ENCODE peak calls at places on chromosomes 4 and X, in five cellular contexts. H is K562, P is A549, V is HepG2, J is endothelial cell of umbilical vein. O is an unnamed sample.

GRCh38 chr4:22593933-22594332 is 78.1 kb upstream of the ADGRA3 start:
- DNase-seq in H (no peak), J (no peak), V (no peak), P (no peak), O (no peak)

GRCh38 chr4:47145630-47146029 is 114.3 kb downstream of the GABRB1 start:
- DNase-seq in J (peak; percentile 2), H (no peak), P (no peak), V (peak; percentile 1), O (no peak)

GRCh38 chrX:137425273-137425902 is 140.5 kb upstream of the ZIC3 start:
- DNase-seq in J (no peak), V (no peak), P (no peak), H (no peak), O (no peak)

GRCh38 chr4:183100827-183101226 is 1.8 kb downstream of the WWC2 start:
- DNase-seq in H (no peak), P (peak; percentile 14), J (peak; percentile 27), V (peak; percentile 79), O (no peak)

GRCh38 chrX:30141966-30142365 is 73.4 kb upstream of the MAGEB2 start:
- DNase-seq in H (peak; percentile 33), V (peak; percentile 27), P (peak; percentile 62), J (peak; percentile 35), O (no peak)

GRCh38 chrX:23901805-23902204 is 5.9 kb downstream of the APOO start:
- DNase-seq in J (peak; percentile 81), P (peak; percentile 92), H (peak; percentile 13), V (peak; percentile 77), O (no peak)

GRCh38 chrX:121231566-121232358 is 184.4 kb downstream of the GLUD2 start:
- DNase-seq in J (no peak), P (no peak), V (no peak), H (no peak), O (no peak)

GRCh38 chr4:3251691-3252479 is 2.9 kb downstream of the MSANTD1 start:
- DNase-seq in J (no peak), V (no peak), H (no peak), P (no peak), O (no peak)

GRCh38 chr4:66639361-66639760 is 905.9 kb downstream of the CENPC start:
- DNase-seq in P (no peak), J (peak; percentile 28), H (no peak), V (no peak), O (no peak)

GRCh38 chrX:76253432-76253831 is 80.6 kb downstream of the PBDC1 start:
- DNase-seq in P (peak; percentile 53), H (peak; percentile 6), J (peak; percentile 12), V (peak; percentile 45), O (no peak)

GRCh38 chr4:98692411-98692810 is 34.0 kb upstream of the TSPAN5 start:
- DNase-seq in J (peak; percentile 69), P (no peak), H (no peak), V (no peak), O (no peak)

GRCh38 chrX:141960573-141960972 is 56.9 kb downstream of the MAGEC1 start:
- DNase-seq in H (no peak), J (peak; percentile 6), P (no peak), V (no peak), O (no peak)

GRCh38 chr4:35025152-35025834 is 1219.0 kb downstream of the ARAP2 start:
- DNase-seq in P (peak; percentile 70), H (no peak), J (no peak), V (no peak), O (no peak)

GRCh38 chr4:20017035-20017434 is 234.7 kb upstream of the SLIT2 start:
- DNase-seq in P (no peak), V (no peak), J (no peak), H (no peak), O (no peak)

GRCh38 chrX:37825225-37825842 is 22.0 kb downstream of the DYNLT3 start:
- DNase-seq in P (peak; percentile 38), V (peak; percentile 8), H (peak; percentile 25), J (peak; percentile 33), O (no peak)

GRCh38 chr4:81913427-81913878 is 441.7 kb upstream of the RASGEF1B start:
- DNase-seq in V (peak; percentile 48), J (peak; percentile 34), H (peak; percentile 82), P (peak; percentile 54), O (peak; percentile 54)

GRCh38 chr4:133355636-133356035 is 206.5 kb downstream of the PCDH10 start:
- DNase-seq in H (no peak), V (peak; percentile 0), P (no peak), J (no peak), O (no peak)

GRCh38 chrX:132833373-132833772 is 125.1 kb downstream of the HS6ST2 start:
- DNase-seq in J (peak; percentile 6), P (no peak), V (no peak), H (no peak), O (no peak)

GRCh38 chr4:83558693-83559092 is 22.8 kb downstream of the GPAT3 start:
- DNase-seq in J (no peak), H (no peak), P (no peak), V (no peak), O (no peak)

GRCh38 chr4:3851211-3851610 is 85.0 kb downstream of the ADRA2C start:
- DNase-seq in P (no peak), H (no peak), J (no peak), V (no peak), O (no peak)

GRCh38 chrX:143058096-143058495 is 32.4 kb downstream of the SPANXN4 start:
- DNase-seq in V (no peak), P (no peak), H (no peak), J (no peak), O (no peak)

GRCh38 chr4:74874785-74875367 is 58.0 kb upstream of the PARM1 start:
- DNase-seq in P (peak; percentile 75), J (peak; percentile 67), H (peak; percentile 65), V (peak; percentile 64), O (no peak)

GRCh38 chr4:64157397-64157796 is 251.9 kb downstream of the TECRL start:
- DNase-seq in H (no peak), V (no peak), P (no peak), J (no peak), O (no peak)

GRCh38 chr4:5827108-5828004 is 65.5 kb downstream of the CRMP1 start:
- DNase-seq in H (no peak), P (no peak), V (no peak), J (peak; percentile 42), O (no peak)

GRCh38 chrX:21528076-21528475 is 130.1 kb downstream of the KLHL34 start:
- DNase-seq in H (no peak), V (no peak), J (peak; percentile 53), P (no peak), O (no peak)

GRCh38 chrX:50071507-50071906 is 129.3 kb downstream of the AKAP4 start:
- DNase-seq in J (no peak), P (no peak), V (no peak), H (no peak), O (no peak)

GRCh38 chr4:32658019-32658418 is 1937.8 kb downstream of the PCDH7 start:
- DNase-seq in V (no peak), J (no peak), P (no peak), H (no peak), O (no peak)

GRCh38 chr4:132180020-132180427 is 969.1 kb upstream of the PCDH10 start:
- DNase-seq in P (no peak), J (peak; percentile 45), V (no peak), H (no peak), O (no peak)

GRCh38 chr4:13543648-13544555 is at the start of gene NKX3-2:
- DNase-seq in P (no peak), V (no peak), H (no peak), J (no peak), O (no peak)

GRCh38 chrX:41824551-41824950 is 98.8 kb downstream of the CASK start:
- DNase-seq in V (no peak), J (peak; percentile 12), P (peak; percentile 27), H (no peak), O (no peak)

GRCh38 chr4:137545461-137545861 is 13.2 kb upstream of the PCDH18 start:
- DNase-seq in V (no peak), J (no peak), P (peak; percentile 13), H (no peak), O (no peak)

GRCh38 chr4:9898596-9899345 is 117.3 kb downstream of the DRD5 start:
- DNase-seq in V (peak; percentile 11), P (peak; percentile 31), H (no peak), J (peak; percentile 9), O (peak; percentile 68)

GRCh38 chr4:55396305-55397023 is 707 bp downstream of the TMEM165 start:
- DNase-seq in V (peak; percentile 31), H (peak; percentile 54), J (peak; percentile 43), P (no peak), O (no peak)

GRCh38 chr4:1557221-1557597 is 126.9 kb downstream of the FAM53A start:
- DNase-seq in J (no peak), H (no peak), P (no peak), V (no peak), O (no peak)

GRCh38 chr4:118351851-118352827 is 664 bp downstream of the PRSS12 start:
- DNase-seq in J (no peak), P (peak; percentile 10), H (no peak), V (peak; percentile 4), O (no peak)

DNA sequence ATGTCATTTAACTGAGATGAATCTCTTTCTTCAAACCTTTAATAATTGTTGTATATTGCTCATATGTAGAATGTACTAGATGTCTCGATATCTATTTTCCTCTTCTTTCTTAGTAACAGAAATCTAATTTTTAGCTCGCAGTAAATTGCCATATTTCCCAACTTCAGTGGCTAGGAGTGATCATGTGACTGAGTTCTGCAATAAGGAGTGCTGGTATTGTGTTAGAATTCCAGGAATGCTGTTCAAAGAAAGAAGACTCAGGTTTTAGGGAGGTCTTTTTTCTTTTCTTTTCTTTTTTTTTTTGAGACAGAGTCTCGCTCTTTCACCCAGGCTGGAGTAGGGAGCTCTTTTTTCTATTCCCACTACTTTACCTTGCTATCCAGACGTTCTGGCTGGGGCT is 81.7 kb downstream of the SLC10A7 start:
- DNase-seq in V (no peak), P (no peak), J (no peak), H (no peak), O (no peak)
- H3K4me1 ChIP-seq in V (no peaks in the 10 kb centered on the region), P (peaks cover 6% of the 10 kb centered on the region), J (peaks cover 15% of the 10 kb centered on the region), H (no peaks in the 10 kb centered on the region), O (peaks cover 3% of the 10 kb centered on the region)

GRCh38 chr4:119666653-119667091 is 38.1 kb upstream of the PDE5A start:
- DNase-seq in J (no peak), H (no peak), P (no peak), V (no peak), O (no peak)
- TF ChIP-seq JUN in J (no peak), H (no peak), P (no peak), V (no peak), O (no peak)

GRCh38 chr4:145527773-145528172 is 46.1 kb downstream of the SMAD1 start:
- DNase-seq in H (no peak), J (no peak), V (no peak), P (no peak), O (no peak)
- H3K4me1 ChIP-seq in H (no peaks in the 10 kb centered on the region), J (peaks cover 14% of the 10 kb centered on the region), V (no peaks in the 10 kb centered on the region), P (no peaks in the 10 kb centered on the region), O (no peaks in the 10 kb centered on the region)

GRCh38 chr4:139763668-139764067 is 98.0 kb downstream of the MGST2 start:
- DNase-seq in P (no peak), J (peak; percentile 81), H (no peak), V (no peak), O (no peak)

GRCh38 chr4:139763205-139763604 is 97.6 kb downstream of the MGST2 start:
- DNase-seq in H (no peak), P (no peak), J (no peak), V (no peak), O (no peak)

GRCh38 chr4:139762715-139763114 is 97.1 kb downstream of the MGST2 start:
- DNase-seq in V (no peak), J (peak; percentile 92), P (no peak), H (no peak), O (no peak)

GRCh38 chr4:139764192-139764591 is 98.6 kb downstream of the MGST2 start:
- DNase-seq in P (no peak), H (no peak), V (no peak), J (no peak), O (no peak)

GRCh38 chr4:139764686-139765085 is 99.1 kb downstream of the MGST2 start:
- DNase-seq in H (no peak), J (no peak), V (no peak), P (no peak), O (no peak)
- TF ChIP-seq JUN in H (no peak), J (no peak), V (no peak), P (no peak), O (no peak)